ENCODE peak calls at places on chromosomes 5 and 9, in seven cellular contexts. One of them, this sample, is unnamed.

GRCh38 chr9:88388886-88389617 is 808 bp downstream of the SPIN1 start:
- DNase-seq in WERI-Rb-1: peak; percentile 80
- DNase-seq in brain microvascular endothelial cell: peak; percentile 62
- DNase-seq in naive thymus-derived CD4-positive, alpha-beta T cell: peak; percentile 24
- DNase-seq in mammary epithelial cell: peak; percentile 71
- DNase-seq in CD8-positive, alpha-beta T cell: peak; percentile 24
- DNase-seq in AG04450: no peak
- DNase-seq in this sample: peak; percentile 15

GRCh38 chr5:151572657-151573368 is 18.3 kb downstream of the FAT2 start:
- DNase-seq in WERI-Rb-1: no peak
- DNase-seq in naive thymus-derived CD4-positive, alpha-beta T cell: no peak
- DNase-seq in mammary epithelial cell: peak; percentile 93
- DNase-seq in AG04450: no peak
- DNase-seq in brain microvascular endothelial cell: no peak
- DNase-seq in CD8-positive, alpha-beta T cell: no peak
- DNase-seq in this sample: no peak

GRCh38 chr5:19408149-19408548 is 579.9 kb downstream of the CDH18 start:
- DNase-seq in brain microvascular endothelial cell: no peak
- DNase-seq in naive thymus-derived CD4-positive, alpha-beta T cell: no peak
- DNase-seq in AG04450: no peak
- DNase-seq in WERI-Rb-1: no peak
- DNase-seq in mammary epithelial cell: no peak
- DNase-seq in CD8-positive, alpha-beta T cell: no peak
- DNase-seq in this sample: no peak

GRCh38 chr5:111106320-111106948 is 14.3 kb downstream of the WDR36 start:
- DNase-seq in naive thymus-derived CD4-positive, alpha-beta T cell: no peak
- DNase-seq in AG04450: no peak
- DNase-seq in WERI-Rb-1: no peak
- DNase-seq in CD8-positive, alpha-beta T cell: no peak
- DNase-seq in brain microvascular endothelial cell: no peak
- DNase-seq in mammary epithelial cell: no peak
- DNase-seq in this sample: no peak

GRCh38 chr5:173689713-173690360 is 73.4 kb upstream of the BOD1 start:
- DNase-seq in AG04450: no peak
- DNase-seq in brain microvascular endothelial cell: no peak
- DNase-seq in CD8-positive, alpha-beta T cell: no peak
- DNase-seq in mammary epithelial cell: no peak
- DNase-seq in naive thymus-derived CD4-positive, alpha-beta T cell: no peak
- DNase-seq in WERI-Rb-1: no peak
- DNase-seq in this sample: no peak

GRCh38 chr5:38445374-38446028 is 110.9 kb downstream of the LIFR start:
- DNase-seq in mammary epithelial cell: no peak
- DNase-seq in brain microvascular endothelial cell: no peak
- DNase-seq in WERI-Rb-1: no peak
- DNase-seq in AG04450: no peak
- DNase-seq in CD8-positive, alpha-beta T cell: no peak
- DNase-seq in naive thymus-derived CD4-positive, alpha-beta T cell: no peak
- DNase-seq in this sample: no peak

GRCh38 chr5:21154526-21154925 is 1166.5 kb upstream of the CDH18 start:
- DNase-seq in CD8-positive, alpha-beta T cell: no peak
- DNase-seq in mammary epithelial cell: peak; percentile 37
- DNase-seq in WERI-Rb-1: no peak
- DNase-seq in naive thymus-derived CD4-positive, alpha-beta T cell: no peak
- DNase-seq in brain microvascular endothelial cell: no peak
- DNase-seq in AG04450: no peak
- DNase-seq in this sample: no peak

GRCh38 chr5:107425541-107426031 is 245.2 kb downstream of the EFNA5 start:
- DNase-seq in CD8-positive, alpha-beta T cell: no peak
- DNase-seq in AG04450: peak; percentile 34
- DNase-seq in brain microvascular endothelial cell: peak; percentile 78
- DNase-seq in naive thymus-derived CD4-positive, alpha-beta T cell: no peak
- DNase-seq in mammary epithelial cell: peak; percentile 85
- DNase-seq in WERI-Rb-1: no peak
- DNase-seq in this sample: peak; percentile 36

GRCh38 chr5:131466171-131466766 is 168.8 kb downstream of the RAPGEF6 start:
- DNase-seq in CD8-positive, alpha-beta T cell: no peak
- DNase-seq in AG04450: peak; percentile 36
- DNase-seq in mammary epithelial cell: peak; percentile 73
- DNase-seq in WERI-Rb-1: no peak
- DNase-seq in brain microvascular endothelial cell: peak; percentile 79
- DNase-seq in naive thymus-derived CD4-positive, alpha-beta T cell: no peak
- DNase-seq in this sample: no peak

GRCh38 chr5:42015681-42016080 is 90.6 kb downstream of the FBXO4 start:
- DNase-seq in CD8-positive, alpha-beta T cell: no peak
- DNase-seq in WERI-Rb-1: no peak
- DNase-seq in mammary epithelial cell: no peak
- DNase-seq in naive thymus-derived CD4-positive, alpha-beta T cell: no peak
- DNase-seq in AG04450: no peak
- DNase-seq in brain microvascular endothelial cell: no peak
- DNase-seq in this sample: no peak

GRCh38 chr5:65837139-65837538 is 89.2 kb upstream of the ERBIN start:
- DNase-seq in mammary epithelial cell: peak; percentile 68
- DNase-seq in CD8-positive, alpha-beta T cell: no peak
- DNase-seq in brain microvascular endothelial cell: peak; percentile 35
- DNase-seq in naive thymus-derived CD4-positive, alpha-beta T cell: no peak
- DNase-seq in AG04450: peak; percentile 66
- DNase-seq in WERI-Rb-1: no peak
- DNase-seq in this sample: no peak

GRCh38 chr9:22079873-22080341 is 70.8 kb upstream of the CDKN2B start:
- DNase-seq in mammary epithelial cell: peak; percentile 93
- DNase-seq in naive thymus-derived CD4-positive, alpha-beta T cell: peak; percentile 42
- DNase-seq in brain microvascular endothelial cell: no peak
- DNase-seq in AG04450: peak; percentile 43
- DNase-seq in WERI-Rb-1: no peak
- DNase-seq in CD8-positive, alpha-beta T cell: peak; percentile 5
- DNase-seq in this sample: no peak

GRCh38 chr5:93800988-93801811 is 59.8 kb upstream of the POU5F2 start:
- DNase-seq in CD8-positive, alpha-beta T cell: no peak
- DNase-seq in naive thymus-derived CD4-positive, alpha-beta T cell: no peak
- DNase-seq in mammary epithelial cell: peak; percentile 65
- DNase-seq in AG04450: no peak
- DNase-seq in WERI-Rb-1: peak; percentile 21
- DNase-seq in brain microvascular endothelial cell: peak; percentile 58
- DNase-seq in this sample: peak; percentile 66

GRCh38 chr9:6564868-6565267 is 80.7 kb downstream of the GLDC start:
- DNase-seq in WERI-Rb-1: no peak
- DNase-seq in AG04450: no peak
- DNase-seq in naive thymus-derived CD4-positive, alpha-beta T cell: no peak
- DNase-seq in CD8-positive, alpha-beta T cell: no peak
- DNase-seq in mammary epithelial cell: no peak
- DNase-seq in brain microvascular endothelial cell: no peak
- DNase-seq in this sample: no peak

GRCh38 chr5:147963948-147964693 is 57.8 kb upstream of the C5orf46 start:
- DNase-seq in mammary epithelial cell: peak; percentile 54
- DNase-seq in CD8-positive, alpha-beta T cell: no peak
- DNase-seq in AG04450: no peak
- DNase-seq in brain microvascular endothelial cell: no peak
- DNase-seq in WERI-Rb-1: no peak
- DNase-seq in naive thymus-derived CD4-positive, alpha-beta T cell: no peak
- DNase-seq in this sample: no peak

GRCh38 chr9:69542942-69543704 is 129.0 kb downstream of the APBA1 start:
- DNase-seq in brain microvascular endothelial cell: no peak
- DNase-seq in naive thymus-derived CD4-positive, alpha-beta T cell: no peak
- DNase-seq in CD8-positive, alpha-beta T cell: no peak
- DNase-seq in AG04450: no peak
- DNase-seq in mammary epithelial cell: no peak
- DNase-seq in WERI-Rb-1: no peak
- DNase-seq in this sample: no peak

GRCh38 chr5:126846756-126847155 is 69.8 kb downstream of the LMNB1 start:
- DNase-seq in naive thymus-derived CD4-positive, alpha-beta T cell: no peak
- DNase-seq in AG04450: no peak
- DNase-seq in CD8-positive, alpha-beta T cell: no peak
- DNase-seq in mammary epithelial cell: no peak
- DNase-seq in WERI-Rb-1: peak; percentile 47
- DNase-seq in brain microvascular endothelial cell: no peak
- DNase-seq in this sample: no peak

GRCh38 chr9:97315550-97315949 is 8.1 kb downstream of the CCDC180 start:
- DNase-seq in mammary epithelial cell: no peak
- DNase-seq in CD8-positive, alpha-beta T cell: no peak
- DNase-seq in brain microvascular endothelial cell: peak; percentile 30
- DNase-seq in AG04450: no peak
- DNase-seq in WERI-Rb-1: no peak
- DNase-seq in naive thymus-derived CD4-positive, alpha-beta T cell: no peak
- DNase-seq in this sample: no peak

GRCh38 chr5:61256474-61256873 is 75.6 kb upstream of the ZSWIM6 start:
- DNase-seq in naive thymus-derived CD4-positive, alpha-beta T cell: no peak
- DNase-seq in mammary epithelial cell: no peak
- DNase-seq in AG04450: no peak
- DNase-seq in WERI-Rb-1: no peak
- DNase-seq in CD8-positive, alpha-beta T cell: no peak
- DNase-seq in brain microvascular endothelial cell: no peak
- DNase-seq in this sample: no peak

DNA sequence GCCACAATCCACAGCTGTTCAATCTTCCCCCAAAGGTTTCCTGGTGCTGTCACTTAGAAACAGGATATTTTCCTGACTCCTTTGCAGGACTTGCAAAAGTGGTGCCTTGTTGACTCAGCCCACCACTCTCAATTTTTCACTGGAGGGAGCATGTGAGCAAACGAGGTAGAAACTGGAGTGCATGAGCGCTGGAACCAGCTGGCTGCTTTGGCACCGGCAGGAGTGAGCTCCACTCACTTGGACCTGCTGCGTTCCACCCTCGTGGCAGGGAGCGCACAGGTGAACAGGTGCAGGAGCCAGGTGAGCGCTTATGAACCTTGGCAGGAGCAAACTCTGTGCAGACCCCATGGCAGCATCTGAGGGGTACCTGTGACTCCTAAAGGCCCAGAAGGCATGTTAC is 364.1 kb upstream of the RORB start:
- DNase-seq in AG04450: no peak
- DNase-seq in WERI-Rb-1: no peak
- DNase-seq in naive thymus-derived CD4-positive, alpha-beta T cell: no peak
- DNase-seq in brain microvascular endothelial cell: no peak
- DNase-seq in mammary epithelial cell: no peak
- DNase-seq in CD8-positive, alpha-beta T cell: no peak
- DNase-seq in this sample: no peak
- H3K27ac ChIP-seq in AG04450: no peak overlapping the region
- H3K27ac ChIP-seq in WERI-Rb-1: no peak overlapping the region
- H3K27ac ChIP-seq in naive thymus-derived CD4-positive, alpha-beta T cell: no peak overlapping the region
- H3K27ac ChIP-seq in brain microvascular endothelial cell: no peak overlapping the region
- H3K27ac ChIP-seq in mammary epithelial cell: no peak overlapping the region
- H3K27ac ChIP-seq in CD8-positive, alpha-beta T cell: no peak overlapping the region
- H3K27ac ChIP-seq in this sample: no peak overlapping the region

GRCh38 chr5:54634089-54634488 is 116.5 kb downstream of the SNX18 start:
- DNase-seq in CD8-positive, alpha-beta T cell: no peak
- DNase-seq in AG04450: no peak
- DNase-seq in mammary epithelial cell: peak; percentile 77
- DNase-seq in naive thymus-derived CD4-positive, alpha-beta T cell: no peak
- DNase-seq in WERI-Rb-1: no peak
- DNase-seq in brain microvascular endothelial cell: no peak
- DNase-seq in this sample: no peak
- H3K27ac ChIP-seq in CD8-positive, alpha-beta T cell: no peak overlapping the region
- H3K27ac ChIP-seq in AG04450: no peak overlapping the region
- H3K27ac ChIP-seq in mammary epithelial cell: peak overlapping the region; percentile 73
- H3K27ac ChIP-seq in naive thymus-derived CD4-positive, alpha-beta T cell: no peak overlapping the region
- H3K27ac ChIP-seq in WERI-Rb-1: no peak overlapping the region
- H3K27ac ChIP-seq in brain microvascular endothelial cell: no peak overlapping the region
- H3K27ac ChIP-seq in this sample: no peak overlapping the region

GRCh38 chr9:20304001-20304400 is 318.3 kb downstream of the MLLT3 start:
- DNase-seq in mammary epithelial cell: no peak
- DNase-seq in naive thymus-derived CD4-positive, alpha-beta T cell: no peak
- DNase-seq in WERI-Rb-1: peak; percentile 55
- DNase-seq in brain microvascular endothelial cell: no peak
- DNase-seq in AG04450: no peak
- DNase-seq in CD8-positive, alpha-beta T cell: no peak
- DNase-seq in this sample: no peak

GRCh38 chr9:20305457-20305856 is 316.8 kb downstream of the MLLT3 start:
- DNase-seq in AG04450: no peak
- DNase-seq in CD8-positive, alpha-beta T cell: no peak
- DNase-seq in mammary epithelial cell: no peak
- DNase-seq in brain microvascular endothelial cell: no peak
- DNase-seq in WERI-Rb-1: no peak
- DNase-seq in naive thymus-derived CD4-positive, alpha-beta T cell: no peak
- DNase-seq in this sample: no peak

GRCh38 chr9:20307662-20308061 is 314.6 kb downstream of the MLLT3 start:
- DNase-seq in CD8-positive, alpha-beta T cell: no peak
- DNase-seq in mammary epithelial cell: no peak
- DNase-seq in WERI-Rb-1: no peak
- DNase-seq in naive thymus-derived CD4-positive, alpha-beta T cell: no peak
- DNase-seq in brain microvascular endothelial cell: no peak
- DNase-seq in AG04450: no peak
- DNase-seq in this sample: no peak

GRCh38 chr9:20312732-20313131 is 309.6 kb downstream of the MLLT3 start:
- DNase-seq in AG04450: no peak
- DNase-seq in WERI-Rb-1: no peak
- DNase-seq in brain microvascular endothelial cell: peak; percentile 39
- DNase-seq in mammary epithelial cell: peak; percentile 66
- DNase-seq in CD8-positive, alpha-beta T cell: no peak
- DNase-seq in naive thymus-derived CD4-positive, alpha-beta T cell: no peak
- DNase-seq in this sample: no peak

DNA sequence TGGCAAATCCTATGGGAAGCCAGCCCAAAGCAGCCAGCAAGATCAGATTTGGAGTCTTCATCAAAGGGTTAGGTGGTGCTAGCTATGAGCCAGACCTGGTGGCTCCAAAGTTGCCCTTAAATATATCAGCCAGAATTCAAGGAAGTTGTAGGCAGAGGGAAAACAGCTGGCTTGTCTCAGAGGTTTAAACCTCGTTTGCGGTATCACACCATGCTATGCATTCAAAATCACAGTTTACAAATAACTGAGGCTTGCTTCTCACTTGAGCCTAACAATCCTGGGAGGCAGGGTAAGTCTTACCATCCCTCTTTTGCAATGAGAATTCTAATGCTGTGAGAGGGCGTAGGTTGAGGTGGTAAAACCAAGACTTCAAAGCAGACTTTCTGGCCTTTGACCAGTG is 313.1 kb downstream of the MLLT3 start:
- DNase-seq in AG04450: peak; percentile 24
- DNase-seq in brain microvascular endothelial cell: no peak
- DNase-seq in WERI-Rb-1: no peak
- DNase-seq in mammary epithelial cell: no peak
- DNase-seq in CD8-positive, alpha-beta T cell: no peak
- DNase-seq in naive thymus-derived CD4-positive, alpha-beta T cell: no peak
- DNase-seq in this sample: no peak
- H3K27ac ChIP-seq in AG04450: peak overlapping the region; percentile 34
- H3K27ac ChIP-seq in brain microvascular endothelial cell: no peak overlapping the region
- H3K27ac ChIP-seq in WERI-Rb-1: no peak overlapping the region
- H3K27ac ChIP-seq in mammary epithelial cell: no peak overlapping the region
- H3K27ac ChIP-seq in CD8-positive, alpha-beta T cell: no peak overlapping the region
- H3K27ac ChIP-seq in naive thymus-derived CD4-positive, alpha-beta T cell: no peak overlapping the region
- H3K27ac ChIP-seq in this sample: no peak overlapping the region

DNA sequence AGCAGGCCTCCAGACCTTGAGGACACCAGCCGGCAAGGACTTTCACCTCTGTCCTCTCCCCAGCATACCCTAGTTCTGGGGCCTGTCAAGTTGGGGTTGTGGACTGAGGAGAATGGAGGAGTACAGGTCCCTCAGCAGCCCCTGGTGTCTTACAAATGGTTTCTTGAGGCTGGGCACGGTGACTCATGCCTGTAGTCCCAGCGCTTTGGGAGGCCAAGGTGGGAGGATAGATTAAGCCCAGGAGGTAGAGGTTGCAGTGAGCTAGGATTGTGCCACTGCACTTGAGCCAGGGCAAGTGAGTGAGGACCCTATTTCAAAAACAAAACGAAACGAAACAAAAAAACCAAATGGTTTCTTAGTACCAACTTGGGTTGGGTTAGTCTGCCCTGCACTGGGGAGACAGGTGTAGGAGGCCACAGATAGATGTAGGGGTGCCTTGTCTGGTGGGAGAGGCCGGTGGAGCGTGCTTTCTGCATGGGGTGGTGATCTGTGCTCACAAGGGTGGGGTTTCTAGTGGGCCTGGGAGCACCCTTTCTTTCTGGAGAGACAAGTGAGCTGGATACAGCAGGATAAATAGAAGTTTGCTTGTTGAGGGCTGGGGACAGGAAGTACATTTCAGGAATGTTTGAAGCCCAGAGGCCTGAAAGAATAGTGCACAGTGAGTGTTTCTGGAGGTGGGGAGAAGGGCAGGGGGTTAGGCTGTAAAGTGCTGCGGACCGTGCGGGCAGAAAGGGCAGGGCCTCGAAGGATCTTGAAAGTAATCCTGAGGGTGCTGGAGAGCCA is 37.7 kb upstream of the PSD2 start:
- DNase-seq in CD8-positive, alpha-beta T cell: no peak
- DNase-seq in brain microvascular endothelial cell: no peak
- DNase-seq in naive thymus-derived CD4-positive, alpha-beta T cell: no peak
- DNase-seq in AG04450: no peak
- DNase-seq in WERI-Rb-1: peak; percentile 57
- DNase-seq in mammary epithelial cell: no peak
- DNase-seq in this sample: no peak
- H3K27ac ChIP-seq in CD8-positive, alpha-beta T cell: no peak overlapping the region
- H3K27ac ChIP-seq in brain microvascular endothelial cell: no peak overlapping the region
- H3K27ac ChIP-seq in naive thymus-derived CD4-positive, alpha-beta T cell: no peak overlapping the region
- H3K27ac ChIP-seq in AG04450: no peak overlapping the region
- H3K27ac ChIP-seq in WERI-Rb-1: peak overlapping the region; percentile 98
- H3K27ac ChIP-seq in mammary epithelial cell: no peak overlapping the region
- H3K27ac ChIP-seq in this sample: no peak overlapping the region